ENCODE peak calls at places on chromosomes 1 and 21, in four cellular contexts. One of them, this sample, is unnamed.

GRCh38 chr1:151859814-151860405 is 6.4 kb upstream of the THEM5 start:
- DNase-seq in Peyer's patch: no peak
- DNase-seq in AG09319: no peak
- DNase-seq in astrocyte of the spinal cord: no peak
- DNase-seq in this sample: no peak

GRCh38 chr1:33361553-33362262 is 40.8 kb upstream of the A3GALT2 start:
- DNase-seq in Peyer's patch: no peak
- DNase-seq in AG09319: no peak
- DNase-seq in astrocyte of the spinal cord: no peak
- DNase-seq in this sample: peak

GRCh38 chr1:19644761-19645543 is 841 bp downstream of the NBL1 start:
- DNase-seq in Peyer's patch: peak
- DNase-seq in AG09319: no peak
- DNase-seq in astrocyte of the spinal cord: no peak
- DNase-seq in this sample: no peak

GRCh38 chr1:167455786-167456446 is 62.4 kb downstream of the CD247 start:
- DNase-seq in AG09319: no peak
- DNase-seq in Peyer's patch: no peak
- DNase-seq in astrocyte of the spinal cord: no peak
- DNase-seq in this sample: no peak

GRCh38 chr21:45056505-45056904 is 17.9 kb upstream of the ADARB1 start:
- DNase-seq in Peyer's patch: no peak
- DNase-seq in astrocyte of the spinal cord: no peak
- DNase-seq in AG09319: no peak
- DNase-seq in this sample: no peak

GRCh38 chr1:5448486-5448885 is 543.7 kb downstream of the NPHP4 start:
- DNase-seq in Peyer's patch: no peak
- DNase-seq in astrocyte of the spinal cord: no peak
- DNase-seq in AG09319: no peak
- DNase-seq in this sample: no peak

GRCh38 chr1:8629241-8630091 is 188.0 kb downstream of the RERE start:
- DNase-seq in astrocyte of the spinal cord: peak
- DNase-seq in Peyer's patch: peak
- DNase-seq in AG09319: peak
- DNase-seq in this sample: peak

GRCh38 chr1:34330061-34330460 is 153.4 kb downstream of the C1orf94 start:
- DNase-seq in AG09319: no peak
- DNase-seq in Peyer's patch: no peak
- DNase-seq in astrocyte of the spinal cord: no peak
- DNase-seq in this sample: no peak

GRCh38 chr1:196160066-196160795 is 448.0 kb downstream of the KCNT2 start:
- DNase-seq in astrocyte of the spinal cord: peak
- DNase-seq in AG09319: peak
- DNase-seq in Peyer's patch: no peak
- DNase-seq in this sample: no peak

GRCh38 chr1:223556414-223557124 is 108.9 kb downstream of the CAPN8 start:
- DNase-seq in Peyer's patch: peak
- DNase-seq in astrocyte of the spinal cord: peak
- DNase-seq in AG09319: no peak
- DNase-seq in this sample: no peak

GRCh38 chr1:25634896-25635295 is 18.3 kb downstream of the MAN1C1 start:
- DNase-seq in AG09319: no peak
- DNase-seq in astrocyte of the spinal cord: no peak
- DNase-seq in Peyer's patch: no peak
- DNase-seq in this sample: no peak

GRCh38 chr1:37186246-37186756 is 152.0 kb upstream of the GRIK3 start:
- DNase-seq in AG09319: no peak
- DNase-seq in Peyer's patch: no peak
- DNase-seq in astrocyte of the spinal cord: no peak
- DNase-seq in this sample: no peak

DNA sequence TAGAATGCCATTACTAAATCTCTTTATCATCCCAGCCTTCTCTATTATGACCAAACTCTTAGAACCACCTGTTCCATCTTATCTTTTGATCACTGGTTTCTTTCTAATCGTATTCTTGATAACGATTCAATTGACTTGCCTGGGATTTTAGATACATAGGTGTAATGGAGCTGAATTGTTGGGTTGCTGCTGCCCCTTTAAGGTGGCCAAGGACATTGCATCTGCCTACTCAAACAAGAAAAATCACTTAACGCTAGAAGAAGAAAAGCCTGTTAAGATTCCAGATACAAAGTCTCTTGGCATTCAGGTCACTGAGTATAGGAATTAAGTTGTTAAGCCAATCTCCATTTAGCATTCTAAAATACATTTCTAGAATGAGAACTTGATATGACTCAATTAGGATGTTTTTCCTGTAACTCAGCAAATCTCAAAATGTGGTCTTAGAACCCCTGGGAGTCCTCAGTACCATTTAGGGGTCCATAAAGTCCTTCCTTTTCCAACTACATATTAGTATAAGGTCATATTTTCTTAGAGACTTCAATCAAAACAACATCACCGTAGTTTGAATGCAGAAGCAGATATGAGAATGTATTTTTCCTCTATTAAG is 12.4 kb downstream of the NEXN start:
- DNase-seq in Peyer's patch: no peak
- DNase-seq in AG09319: peak
- DNase-seq in astrocyte of the spinal cord: peak
- DNase-seq in this sample: no peak
- TF ChIP-seq CTCF in Peyer's patch: peak
- TF ChIP-seq CTCF in AG09319: peak
- TF ChIP-seq CTCF in astrocyte of the spinal cord: peak
- TF ChIP-seq CTCF in this sample: peak

GRCh38 chr1:61337037-61337436 is 254.7 kb downstream of the NFIA start:
- DNase-seq in astrocyte of the spinal cord: no peak
- DNase-seq in Peyer's patch: no peak
- DNase-seq in AG09319: no peak
- DNase-seq in this sample: no peak
- TF ChIP-seq CTCF in astrocyte of the spinal cord: peak
- TF ChIP-seq CTCF in Peyer's patch: no peak
- TF ChIP-seq CTCF in AG09319: no peak
- TF ChIP-seq CTCF in this sample: no peak

GRCh38 chr1:177566495-177566894 is 395.7 kb downstream of the BRINP2 start:
- DNase-seq in astrocyte of the spinal cord: no peak
- DNase-seq in Peyer's patch: no peak
- DNase-seq in AG09319: no peak
- DNase-seq in this sample: no peak

GRCh38 chr1:177571076-177571475 is 398.8 kb downstream of the SEC16B start:
- DNase-seq in AG09319: no peak
- DNase-seq in astrocyte of the spinal cord: no peak
- DNase-seq in Peyer's patch: no peak
- DNase-seq in this sample: no peak

GRCh38 chr1:177568702-177569101 is 397.9 kb downstream of the BRINP2 start:
- DNase-seq in AG09319: no peak
- DNase-seq in Peyer's patch: no peak
- DNase-seq in astrocyte of the spinal cord: no peak
- DNase-seq in this sample: no peak

GRCh38 chr1:177569476-177569875 is 398.7 kb downstream of the BRINP2 start:
- DNase-seq in Peyer's patch: no peak
- DNase-seq in astrocyte of the spinal cord: peak
- DNase-seq in AG09319: no peak
- DNase-seq in this sample: no peak

GRCh38 chr1:177567393-177567792 is 396.6 kb downstream of the BRINP2 start:
- DNase-seq in Peyer's patch: no peak
- DNase-seq in astrocyte of the spinal cord: no peak
- DNase-seq in AG09319: no peak
- DNase-seq in this sample: no peak
- TF ChIP-seq CTCF in Peyer's patch: no peak
- TF ChIP-seq CTCF in astrocyte of the spinal cord: peak
- TF ChIP-seq CTCF in AG09319: peak
- TF ChIP-seq CTCF in this sample: no peak

GRCh38 chr21:34513109-34513675 is 1.2 kb upstream of the KCNE1 start:
- DNase-seq in astrocyte of the spinal cord: no peak
- DNase-seq in AG09319: no peak
- DNase-seq in Peyer's patch: no peak
- DNase-seq in this sample: peak

GRCh38 chr21:34511154-34511553 is 856 bp downstream of the KCNE1 start:
- DNase-seq in Peyer's patch: no peak
- DNase-seq in AG09319: no peak
- DNase-seq in astrocyte of the spinal cord: no peak
- DNase-seq in this sample: no peak

GRCh38 chr21:34511787-34512451 is at the start of gene KCNE1:
- DNase-seq in AG09319: no peak
- DNase-seq in Peyer's patch: no peak
- DNase-seq in astrocyte of the spinal cord: no peak
- DNase-seq in this sample: peak

GRCh38 chr21:34509151-34509550 is 2.9 kb downstream of the KCNE1 start:
- DNase-seq in Peyer's patch: no peak
- DNase-seq in AG09319: no peak
- DNase-seq in astrocyte of the spinal cord: no peak
- DNase-seq in this sample: no peak

GRCh38 chr21:34510148-34511142 is 1.6 kb downstream of the KCNE1 start:
- DNase-seq in Peyer's patch: no peak
- DNase-seq in AG09319: peak
- DNase-seq in astrocyte of the spinal cord: peak
- DNase-seq in this sample: peak
- TF ChIP-seq CTCF in Peyer's patch: peak
- TF ChIP-seq CTCF in AG09319: peak
- TF ChIP-seq CTCF in astrocyte of the spinal cord: peak
- TF ChIP-seq CTCF in this sample: peak

GRCh38 chr1:234967121-234967520 is 161.5 kb downstream of the TOMM20 start:
- DNase-seq in AG09319: no peak
- DNase-seq in astrocyte of the spinal cord: no peak
- DNase-seq in Peyer's patch: peak
- DNase-seq in this sample: no peak
- TF ChIP-seq CTCF in AG09319: no peak
- TF ChIP-seq CTCF in astrocyte of the spinal cord: no peak
- TF ChIP-seq CTCF in Peyer's patch: no peak
- TF ChIP-seq CTCF in this sample: no peak

This sample was measured in CD14-positive monocyte.